ENCODE peak calls at places on chromosome 22, in seven cellular contexts. P, H, L, J, C, T and R are unnamed samples.

GRCh38 chr22:42560781-42561180 is 7.0 kb downstream of the SERHL2 start:
- DNase-seq in J (peak; percentile 70), H (peak; percentile 85), C (no peak), P (peak; percentile 34), L (no peak), T (peak; percentile 59), R (no peak)

GRCh38 chr22:50293441-50294318 is 13.8 kb downstream of the PLXNB2 start:
- DNase-seq in T (peak; percentile 60), P (peak; percentile 83), J (peak; percentile 94), H (peak; percentile 90), L (no peak), C (no peak), R (peak; percentile 71)

GRCh38 chr22:42716649-42717127 is 4.0 kb downstream of the A4GALT start:
- DNase-seq in P (no peak), H (no peak), T (no peak), J (no peak), C (peak; percentile 87), L (no peak), R (no peak)

GRCh38 chr22:50190182-50190951 is 4.7 kb downstream of the TRABD start:
- DNase-seq in J (peak; percentile 68), L (peak; percentile 60), P (peak; percentile 70), H (peak; percentile 81), C (peak; percentile 83), T (peak; percentile 91), R (peak; percentile 62)

GRCh38 chr22:39153220-39153860 is 860 bp upstream of the CBX7 start:
- DNase-seq in J (peak; percentile 38), H (peak; percentile 57), T (no peak), L (no peak), P (peak; percentile 25), C (no peak), R (no peak)

GRCh38 chr22:32355760-32356159 is 1.9 kb upstream of the RFPL3 start:
- DNase-seq in L (peak; percentile 48), P (no peak), T (no peak), H (peak; percentile 72), J (peak; percentile 45), C (no peak), R (peak; percentile 37)

GRCh38 chr22:22060200-22061084 is 77.9 kb upstream of the TOP3B start:
- DNase-seq in C (peak; percentile 80), P (peak; percentile 43), J (peak; percentile 82), T (peak; percentile 71), L (peak; percentile 22), H (peak; percentile 88), R (peak; percentile 58)

GRCh38 chr22:26496456-26496855 is 12.8 kb downstream of the SRRD start:
- DNase-seq in L (no peak), C (no peak), H (no peak), T (no peak), J (no peak), P (no peak), R (no peak)

GRCh38 chr22:31950226-31950625 is 5.9 kb downstream of the YWHAH start:
- DNase-seq in H (no peak), P (peak; percentile 67), T (no peak), C (no peak), J (no peak), L (no peak), R (no peak)

GRCh38 chr22:25942126-25942988 is 200.4 kb downstream of the MYO18B start:
- DNase-seq in P (no peak), C (no peak), H (no peak), L (no peak), T (no peak), J (no peak), R (no peak)

GRCh38 chr22:17846326-17846992 is 72.2 kb upstream of the BID start:
- DNase-seq in C (no peak), J (no peak), L (no peak), H (no peak), T (peak; percentile 60), P (peak; percentile 23), R (no peak)

GRCh38 chr22:50296658-50297490 is 10.6 kb downstream of the PLXNB2 start:
- DNase-seq in P (no peak), T (no peak), J (no peak), L (no peak), C (no peak), H (no peak), R (no peak)

GRCh38 chr22:27875951-27876350 is 43.1 kb downstream of the PITPNB start:
- DNase-seq in J (no peak), H (no peak), P (no peak), T (no peak), L (no peak), C (no peak), R (no peak)

GRCh38 chr22:48899523-48900326 is 927.9 kb downstream of the BRD1 start:
- DNase-seq in P (no peak), H (no peak), C (no peak), J (no peak), T (no peak), L (no peak), R (no peak)

GRCh38 chr22:20979243-20979809 is 2.8 kb upstream of the LZTR1 start:
- DNase-seq in L (no peak), H (peak; percentile 100), T (peak; percentile 70), J (peak; percentile 95), C (no peak), P (peak; percentile 74), R (no peak)

GRCh38 chr22:31586137-31586920 is 75.7 kb downstream of the PISD start:
- DNase-seq in H (no peak), P (peak; percentile 81), L (no peak), T (no peak), C (no peak), J (no peak), R (no peak)

GRCh38 chr22:17057959-17058814 is 26.6 kb upstream of the IL17RA start:
- DNase-seq in C (peak; percentile 32), J (peak; percentile 76), L (peak; percentile 45), H (peak; percentile 81), T (peak; percentile 75), P (peak; percentile 79), R (peak; percentile 71)

DNA sequence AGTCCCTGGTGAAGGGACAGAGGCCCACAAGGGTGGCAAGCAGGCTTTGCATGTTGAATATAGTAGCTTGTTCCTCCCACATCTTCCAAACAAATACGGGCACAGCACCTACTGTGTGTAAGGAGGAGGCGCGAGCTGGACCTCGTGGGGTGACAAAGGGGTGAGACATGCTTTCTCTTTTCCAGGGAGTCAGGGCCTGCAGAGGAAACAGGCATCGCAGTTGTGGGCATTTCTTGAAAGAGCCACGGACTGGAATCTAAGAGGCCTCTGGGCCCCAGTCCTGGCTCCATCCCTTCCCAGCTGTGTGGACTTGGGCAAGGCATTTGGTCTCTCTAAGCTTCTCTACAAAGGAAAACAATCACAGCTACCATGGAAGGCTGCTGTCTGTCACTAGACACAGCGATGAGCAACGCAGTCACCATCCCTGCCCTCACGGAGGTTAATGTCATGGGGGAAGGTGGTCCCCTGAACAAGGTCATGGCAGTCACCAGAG is 13.0 kb upstream of the CDC42EP1 start:
- DNase-seq in P (peak; percentile 62), H (no peak), T (no peak), J (no peak), C (no peak), L (no peak), R (no peak)
- TF ChIP-seq EZH2phosphoT487 in P (no peak), H (no peak), T (no peak), J (no peak), C (no peak), L (no peak), R (no peak)

GRCh38 chr22:23893957-23894709 is at the start of gene MIF:
- DNase-seq in J (peak; percentile 98), L (peak; percentile 80), P (peak; percentile 95), H (peak; percentile 98), T (peak; percentile 98), C (peak; percentile 97), R (peak; percentile 89)
- TF ChIP-seq EZH2phosphoT487 in J (no peak), L (no peak), P (no peak), H (no peak), T (no peak), C (no peak), R (no peak)

DNA sequence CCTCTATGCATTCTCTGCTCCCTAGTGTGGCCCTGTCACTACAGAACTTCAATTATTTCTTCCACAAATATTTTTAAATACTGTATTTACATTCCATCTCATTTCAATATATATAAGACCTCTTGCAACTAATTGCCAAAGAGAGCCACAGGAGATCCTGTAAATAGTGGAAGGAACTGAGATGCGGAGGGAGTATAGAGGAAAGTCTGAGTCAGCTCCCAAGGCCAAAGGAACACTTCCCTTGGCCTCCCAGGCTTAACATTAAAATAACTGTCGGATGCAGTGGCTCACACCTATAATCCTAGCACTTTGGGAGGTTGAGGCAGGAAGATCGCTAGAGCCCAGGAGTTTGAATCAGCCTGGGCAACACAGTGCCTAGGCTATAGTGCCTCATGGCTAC is 31.2 kb downstream of the RBFOX2 start:
- DNase-seq in T (no peak), J (no peak), C (no peak), P (no peak), H (no peak), L (no peak), R (no peak)
- TF ChIP-seq EZH2phosphoT487 in T (no peak), J (no peak), C (no peak), P (no peak), H (no peak), L (no peak), R (no peak)

GRCh38 chr22:19889951-19890350 is 35.3 kb upstream of the GNB1L start:
- DNase-seq in P (no peak), J (no peak), C (no peak), L (no peak), H (no peak), T (no peak), R (no peak)
- TF ChIP-seq EZH2phosphoT487 in P (no peak), J (no peak), C (no peak), L (no peak), H (no peak), T (no peak), R (no peak)

GRCh38 chr22:46069518-46070214 is 80.7 kb upstream of the PPARA start:
- DNase-seq in J (no peak), T (peak; percentile 78), P (peak; percentile 92), L (peak; percentile 91), H (no peak), C (no peak), R (peak; percentile 92)
- TF ChIP-seq EZH2phosphoT487 in J (no peak), T (no peak), P (no peak), L (no peak), H (no peak), C (no peak), R (no peak)

DNA sequence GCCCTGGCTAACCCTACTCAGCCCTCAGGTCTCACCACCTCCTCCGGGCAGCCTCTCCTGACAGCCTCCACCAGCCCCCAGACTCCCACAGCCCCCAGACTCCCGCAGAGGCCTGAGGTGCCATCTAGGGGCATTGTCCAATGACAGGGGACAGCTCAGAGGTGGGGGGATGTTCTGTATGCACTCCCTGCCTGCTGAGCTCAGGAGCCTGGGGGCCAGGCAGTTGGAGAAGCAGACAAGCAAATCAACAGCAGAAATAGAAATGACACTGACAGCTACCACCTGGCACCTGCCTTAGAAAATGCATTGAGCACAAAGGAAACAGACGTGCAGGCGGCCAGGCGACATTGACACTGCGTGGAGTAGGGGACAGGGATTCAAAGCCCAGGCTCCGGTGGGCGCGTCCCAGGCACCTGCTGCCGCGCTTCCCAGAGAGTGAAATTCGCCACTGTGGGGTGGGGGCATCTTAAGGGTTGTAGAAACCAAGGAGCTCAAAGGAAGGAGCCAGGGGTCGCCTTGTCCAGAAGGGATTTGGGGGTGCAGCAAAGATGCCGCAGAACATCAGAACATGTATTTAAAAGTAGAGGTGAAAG is 22.5 kb upstream of the WNT7B start:
- DNase-seq in P (no peak), H (no peak), T (no peak), L (no peak), C (no peak), J (no peak), R (no peak)
- TF ChIP-seq EZH2phosphoT487 in P (no peak), H (no peak), T (no peak), L (no peak), C (no peak), J (no peak), R (no peak)